ENCODE peak calls at places on chromosomes 11 and 22, in eight cellular contexts. One of them, this sample, is unnamed. For H3K4me1, the result is how much of the 10 kb centered on the place peaks cover.

GRCh38 chr11:1199689-1200610 is 22.9 kb upstream of the MUC5B start:
- DNase-seq in breast epithelium: peak
- DNase-seq in lower lobe of right lung: peak
- DNase-seq in transverse colon: peak
- DNase-seq in cardiac muscle cell: no peak
- DNase-seq in right lobe of liver: peak
- DNase-seq in ovary: no peak
- DNase-seq in GM23338: no peak
- DNase-seq in this sample: peak

GRCh38 chr11:17786824-17787525 is 52.4 kb downstream of the KCNC1 start:
- DNase-seq in GM23338: no peak
- DNase-seq in lower lobe of right lung: no peak
- DNase-seq in cardiac muscle cell: peak
- DNase-seq in right lobe of liver: no peak
- DNase-seq in transverse colon: no peak
- DNase-seq in breast epithelium: peak
- DNase-seq in ovary: no peak
- DNase-seq in this sample: no peak

GRCh38 chr11:126607374-126607773 is 251.9 kb downstream of the ST3GAL4 start:
- DNase-seq in ovary: peak
- DNase-seq in cardiac muscle cell: peak
- DNase-seq in right lobe of liver: peak
- DNase-seq in lower lobe of right lung: no peak
- DNase-seq in breast epithelium: no peak
- DNase-seq in transverse colon: peak
- DNase-seq in GM23338: peak
- DNase-seq in this sample: no peak

GRCh38 chr11:764322-765024 is 12.8 kb downstream of the GATD1 start:
- DNase-seq in transverse colon: no peak
- DNase-seq in ovary: no peak
- DNase-seq in breast epithelium: no peak
- DNase-seq in GM23338: no peak
- DNase-seq in lower lobe of right lung: no peak
- DNase-seq in right lobe of liver: no peak
- DNase-seq in cardiac muscle cell: no peak
- DNase-seq in this sample: no peak

GRCh38 chr11:14213006-14213405 is 146.0 kb downstream of the RRAS2 start:
- DNase-seq in cardiac muscle cell: no peak
- DNase-seq in right lobe of liver: no peak
- DNase-seq in GM23338: no peak
- DNase-seq in ovary: no peak
- DNase-seq in breast epithelium: no peak
- DNase-seq in lower lobe of right lung: no peak
- DNase-seq in transverse colon: no peak
- DNase-seq in this sample: no peak

GRCh38 chr11:8056810-8057463 is 24.1 kb upstream of the TUB start:
- DNase-seq in GM23338: no peak
- DNase-seq in cardiac muscle cell: peak
- DNase-seq in breast epithelium: no peak
- DNase-seq in lower lobe of right lung: no peak
- DNase-seq in right lobe of liver: peak
- DNase-seq in transverse colon: peak
- DNase-seq in ovary: peak
- DNase-seq in this sample: peak

GRCh38 chr11:63226488-63227114 is 16.8 kb downstream of the SLC22A25 start:
- DNase-seq in breast epithelium: no peak
- DNase-seq in transverse colon: no peak
- DNase-seq in ovary: no peak
- DNase-seq in right lobe of liver: no peak
- DNase-seq in cardiac muscle cell: no peak
- DNase-seq in lower lobe of right lung: no peak
- DNase-seq in GM23338: no peak
- DNase-seq in this sample: no peak

GRCh38 chr11:69981119-69981770 is 96.9 kb upstream of the ANO1 start:
- DNase-seq in breast epithelium: no peak
- DNase-seq in GM23338: no peak
- DNase-seq in right lobe of liver: no peak
- DNase-seq in transverse colon: no peak
- DNase-seq in cardiac muscle cell: no peak
- DNase-seq in ovary: no peak
- DNase-seq in lower lobe of right lung: no peak
- DNase-seq in this sample: no peak

GRCh38 chr11:114440971-114441810 is 1.9 kb downstream of the REXO2 start:
- DNase-seq in GM23338: no peak
- DNase-seq in transverse colon: no peak
- DNase-seq in breast epithelium: no peak
- DNase-seq in right lobe of liver: no peak
- DNase-seq in lower lobe of right lung: no peak
- DNase-seq in cardiac muscle cell: no peak
- DNase-seq in ovary: no peak
- DNase-seq in this sample: no peak

GRCh38 chr11:75429902-75430691 is 2.9 kb downstream of the KLHL35 start:
- DNase-seq in ovary: peak
- DNase-seq in GM23338: peak
- DNase-seq in right lobe of liver: peak
- DNase-seq in cardiac muscle cell: peak
- DNase-seq in lower lobe of right lung: peak
- DNase-seq in breast epithelium: no peak
- DNase-seq in transverse colon: peak
- DNase-seq in this sample: peak

GRCh38 chr22:45129703-45130524 is 33.8 kb upstream of the NUP50 start:
- DNase-seq in ovary: no peak
- DNase-seq in lower lobe of right lung: no peak
- DNase-seq in right lobe of liver: no peak
- DNase-seq in cardiac muscle cell: no peak
- DNase-seq in breast epithelium: no peak
- DNase-seq in GM23338: peak
- DNase-seq in transverse colon: no peak
- DNase-seq in this sample: no peak

GRCh38 chr22:47000256-47000655 is 237.8 kb downstream of the TBC1D22A start:
- DNase-seq in ovary: no peak
- DNase-seq in breast epithelium: no peak
- DNase-seq in right lobe of liver: no peak
- DNase-seq in lower lobe of right lung: no peak
- DNase-seq in GM23338: no peak
- DNase-seq in transverse colon: no peak
- DNase-seq in cardiac muscle cell: no peak
- DNase-seq in this sample: no peak

GRCh38 chr11:58829736-58830135 is 14.8 kb downstream of the GLYATL2 start:
- DNase-seq in breast epithelium: no peak
- DNase-seq in cardiac muscle cell: no peak
- DNase-seq in transverse colon: no peak
- DNase-seq in right lobe of liver: no peak
- DNase-seq in ovary: no peak
- DNase-seq in GM23338: no peak
- DNase-seq in lower lobe of right lung: no peak
- DNase-seq in this sample: no peak

GRCh38 chr11:104127828-104128227 is 36.1 kb downstream of the PDGFD start:
- DNase-seq in GM23338: no peak
- DNase-seq in ovary: no peak
- DNase-seq in transverse colon: no peak
- DNase-seq in lower lobe of right lung: no peak
- DNase-seq in cardiac muscle cell: peak
- DNase-seq in right lobe of liver: no peak
- DNase-seq in breast epithelium: no peak
- DNase-seq in this sample: no peak

GRCh38 chr11:92657226-92657625 is 312.2 kb upstream of the MTNR1B start:
- DNase-seq in ovary: no peak
- DNase-seq in lower lobe of right lung: no peak
- DNase-seq in breast epithelium: no peak
- DNase-seq in GM23338: no peak
- DNase-seq in cardiac muscle cell: no peak
- DNase-seq in right lobe of liver: no peak
- DNase-seq in transverse colon: no peak
- DNase-seq in this sample: no peak

GRCh38 chr11:6022954-6023353 is 7.6 kb downstream of the OR56A1 start:
- DNase-seq in lower lobe of right lung: no peak
- DNase-seq in transverse colon: no peak
- DNase-seq in cardiac muscle cell: peak
- DNase-seq in breast epithelium: no peak
- DNase-seq in ovary: no peak
- DNase-seq in right lobe of liver: no peak
- DNase-seq in GM23338: peak
- DNase-seq in this sample: no peak

GRCh38 chr22:46057206-46057605 is 80.2 kb upstream of the WNT7B start:
- DNase-seq in cardiac muscle cell: no peak
- DNase-seq in lower lobe of right lung: peak
- DNase-seq in ovary: peak
- DNase-seq in GM23338: no peak
- DNase-seq in right lobe of liver: peak
- DNase-seq in transverse colon: peak
- DNase-seq in breast epithelium: peak
- DNase-seq in this sample: peak

GRCh38 chr11:60428517-60428916 is 855 bp upstream of the MS4A5 start:
- DNase-seq in ovary: no peak
- DNase-seq in breast epithelium: no peak
- DNase-seq in lower lobe of right lung: no peak
- DNase-seq in GM23338: no peak
- DNase-seq in cardiac muscle cell: no peak
- DNase-seq in right lobe of liver: no peak
- DNase-seq in transverse colon: no peak
- DNase-seq in this sample: no peak

GRCh38 chr22:20940178-20940790 is 23.1 kb downstream of the CRKL start:
- DNase-seq in GM23338: no peak
- DNase-seq in right lobe of liver: no peak
- DNase-seq in transverse colon: no peak
- DNase-seq in lower lobe of right lung: no peak
- DNase-seq in cardiac muscle cell: no peak
- DNase-seq in ovary: no peak
- DNase-seq in breast epithelium: no peak
- DNase-seq in this sample: no peak
- H3K4me3 ChIP-seq in GM23338: no peak
- H3K4me3 ChIP-seq in right lobe of liver: no peak
- H3K4me3 ChIP-seq in transverse colon: no peak
- H3K4me3 ChIP-seq in lower lobe of right lung: no peak
- H3K4me3 ChIP-seq in cardiac muscle cell: no peak
- H3K4me3 ChIP-seq in ovary: no peak
- H3K4me3 ChIP-seq in breast epithelium: no peak
- H3K4me3 ChIP-seq in this sample: no peak

GRCh38 chr11:77101043-77101537 is 1.6 kb upstream of the OMP start:
- DNase-seq in ovary: no peak
- DNase-seq in GM23338: peak
- DNase-seq in lower lobe of right lung: peak
- DNase-seq in cardiac muscle cell: peak
- DNase-seq in right lobe of liver: no peak
- DNase-seq in breast epithelium: no peak
- DNase-seq in transverse colon: no peak
- DNase-seq in this sample: no peak
- TF ChIP-seq CTCF in ovary: no peak
- TF ChIP-seq CTCF in GM23338: peak
- TF ChIP-seq CTCF in lower lobe of right lung: peak
- TF ChIP-seq CTCF in cardiac muscle cell: peak
- TF ChIP-seq CTCF in right lobe of liver: peak
- TF ChIP-seq CTCF in breast epithelium: no peak
- TF ChIP-seq CTCF in transverse colon: peak
- TF ChIP-seq CTCF in this sample: no peak

GRCh38 chr11:20448838-20449237 is 61.3 kb downstream of the PRMT3 start:
- DNase-seq in lower lobe of right lung: no peak
- DNase-seq in transverse colon: no peak
- DNase-seq in right lobe of liver: no peak
- DNase-seq in cardiac muscle cell: no peak
- DNase-seq in ovary: no peak
- DNase-seq in GM23338: peak
- DNase-seq in breast epithelium: no peak
- DNase-seq in this sample: no peak

GRCh38 chr11:20438637-20439036 is 51.1 kb downstream of the PRMT3 start:
- DNase-seq in cardiac muscle cell: no peak
- DNase-seq in transverse colon: no peak
- DNase-seq in breast epithelium: no peak
- DNase-seq in lower lobe of right lung: no peak
- DNase-seq in right lobe of liver: no peak
- DNase-seq in ovary: no peak
- DNase-seq in GM23338: peak
- DNase-seq in this sample: no peak

GRCh38 chr11:20444537-20444936 is 57.0 kb downstream of the PRMT3 start:
- DNase-seq in right lobe of liver: no peak
- DNase-seq in ovary: no peak
- DNase-seq in transverse colon: no peak
- DNase-seq in breast epithelium: no peak
- DNase-seq in lower lobe of right lung: no peak
- DNase-seq in GM23338: peak
- DNase-seq in cardiac muscle cell: no peak
- DNase-seq in this sample: no peak

DNA sequence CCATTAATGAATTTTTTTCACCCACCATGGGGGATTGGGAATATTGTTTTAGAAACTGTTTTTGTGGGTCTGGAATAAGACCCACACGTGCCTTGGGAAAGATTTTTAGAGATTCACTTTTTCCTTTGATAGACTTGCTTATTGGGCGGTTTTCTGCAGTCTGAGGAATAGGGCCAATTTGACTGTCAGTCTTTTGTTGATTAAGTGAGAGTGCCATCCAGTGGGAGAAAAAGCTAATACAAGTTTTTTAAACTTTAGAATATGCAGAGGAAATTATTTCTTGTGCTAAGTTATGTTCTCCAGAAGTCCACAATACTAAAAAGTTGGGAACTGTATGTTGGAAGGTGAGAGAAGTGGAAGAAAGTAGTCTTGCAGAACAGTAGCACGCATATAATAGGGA is 56.1 kb downstream of the PRMT3 start:
- DNase-seq in ovary: no peak
- DNase-seq in lower lobe of right lung: no peak
- DNase-seq in transverse colon: no peak
- DNase-seq in breast epithelium: no peak
- DNase-seq in cardiac muscle cell: peak
- DNase-seq in right lobe of liver: no peak
- DNase-seq in GM23338: peak
- DNase-seq in this sample: no peak
- H3K4me1 ChIP-seq in ovary: under half
- H3K4me1 ChIP-seq in lower lobe of right lung: under half
- H3K4me1 ChIP-seq in transverse colon: under half
- H3K4me1 ChIP-seq in breast epithelium: under half
- H3K4me1 ChIP-seq in cardiac muscle cell: under half
- H3K4me1 ChIP-seq in right lobe of liver: under half
- H3K4me1 ChIP-seq in GM23338: under half
- H3K4me1 ChIP-seq in this sample: under half

GRCh38 chr22:28792491-28793383 is 7.6 kb downstream of the XBP1 start:
- DNase-seq in cardiac muscle cell: no peak
- DNase-seq in lower lobe of right lung: no peak
- DNase-seq in right lobe of liver: no peak
- DNase-seq in GM23338: peak
- DNase-seq in transverse colon: no peak
- DNase-seq in breast epithelium: no peak
- DNase-seq in ovary: no peak
- DNase-seq in this sample: no peak
- H3K4me3 ChIP-seq in cardiac muscle cell: no peak
- H3K4me3 ChIP-seq in lower lobe of right lung: no peak
- H3K4me3 ChIP-seq in right lobe of liver: no peak
- H3K4me3 ChIP-seq in GM23338: no peak
- H3K4me3 ChIP-seq in transverse colon: no peak
- H3K4me3 ChIP-seq in breast epithelium: no peak
- H3K4me3 ChIP-seq in ovary: no peak
- H3K4me3 ChIP-seq in this sample: no peak

This sample was measured in left lung.